ENCODE peak calls at places on chromosome 10, in seven cellular contexts. One of them, this sample, is unnamed.

GRCh38 chr10:66627156-66627555 is 298.7 kb upstream of the LRRTM3 start:
- DNase-seq in heart right ventricle: no peak
- DNase-seq in left ventricle myocardium inferior: no peak
- DNase-seq in transverse colon: no peak
- DNase-seq in neural progenitor cell: peak; percentile 45
- DNase-seq in prostate gland: no peak
- DNase-seq in tibial nerve: no peak
- DNase-seq in this sample: no peak

GRCh38 chr10:117444497-117445040 is 69.3 kb upstream of the PDZD8 start:
- DNase-seq in transverse colon: no peak
- DNase-seq in prostate gland: no peak
- DNase-seq in heart right ventricle: no peak
- DNase-seq in neural progenitor cell: no peak
- DNase-seq in left ventricle myocardium inferior: no peak
- DNase-seq in tibial nerve: no peak
- DNase-seq in this sample: no peak

GRCh38 chr10:75211007-75211735 is 575 bp downstream of the VDAC2 start:
- DNase-seq in tibial nerve: no peak
- DNase-seq in neural progenitor cell: no peak
- DNase-seq in left ventricle myocardium inferior: no peak
- DNase-seq in heart right ventricle: no peak
- DNase-seq in transverse colon: peak; percentile 64
- DNase-seq in prostate gland: no peak
- DNase-seq in this sample: no peak

GRCh38 chr10:61475449-61475873 is 22.3 kb upstream of the TMEM26 start:
- DNase-seq in heart right ventricle: no peak
- DNase-seq in prostate gland: no peak
- DNase-seq in tibial nerve: no peak
- DNase-seq in left ventricle myocardium inferior: no peak
- DNase-seq in neural progenitor cell: no peak
- DNase-seq in transverse colon: no peak
- DNase-seq in this sample: no peak

GRCh38 chr10:116825901-116826300 is 23.4 kb upstream of the ENO4 start:
- DNase-seq in heart right ventricle: no peak
- DNase-seq in neural progenitor cell: no peak
- DNase-seq in transverse colon: no peak
- DNase-seq in prostate gland: no peak
- DNase-seq in left ventricle myocardium inferior: no peak
- DNase-seq in tibial nerve: no peak
- DNase-seq in this sample: no peak

GRCh38 chr10:126041804-126042231 is 145.5 kb downstream of the FANK1 start:
- DNase-seq in neural progenitor cell: peak; percentile 81
- DNase-seq in heart right ventricle: peak; percentile 81
- DNase-seq in transverse colon: peak; percentile 71
- DNase-seq in prostate gland: peak; percentile 15
- DNase-seq in tibial nerve: peak; percentile 62
- DNase-seq in left ventricle myocardium inferior: peak; percentile 80
- DNase-seq in this sample: peak; percentile 36

GRCh38 chr10:109956454-109957091 is 33.3 kb upstream of the XPNPEP1 start:
- DNase-seq in tibial nerve: no peak
- DNase-seq in prostate gland: no peak
- DNase-seq in neural progenitor cell: peak; percentile 55
- DNase-seq in transverse colon: no peak
- DNase-seq in heart right ventricle: no peak
- DNase-seq in left ventricle myocardium inferior: no peak
- DNase-seq in this sample: no peak

GRCh38 chr10:80630324-80630723 is 92.6 kb downstream of the SH2D4B start:
- DNase-seq in transverse colon: no peak
- DNase-seq in prostate gland: no peak
- DNase-seq in tibial nerve: no peak
- DNase-seq in heart right ventricle: no peak
- DNase-seq in neural progenitor cell: no peak
- DNase-seq in left ventricle myocardium inferior: no peak
- DNase-seq in this sample: no peak

GRCh38 chr10:119625570-119626280 is 25.5 kb upstream of the BAG3 start:
- DNase-seq in neural progenitor cell: no peak
- DNase-seq in tibial nerve: no peak
- DNase-seq in transverse colon: no peak
- DNase-seq in left ventricle myocardium inferior: no peak
- DNase-seq in heart right ventricle: no peak
- DNase-seq in prostate gland: no peak
- DNase-seq in this sample: no peak

GRCh38 chr10:49497358-49497757 is 41.6 kb downstream of the ERCC6 start:
- DNase-seq in transverse colon: no peak
- DNase-seq in tibial nerve: no peak
- DNase-seq in prostate gland: no peak
- DNase-seq in neural progenitor cell: no peak
- DNase-seq in left ventricle myocardium inferior: no peak
- DNase-seq in heart right ventricle: no peak
- DNase-seq in this sample: no peak

GRCh38 chr10:110353244-110354119 is 48.8 kb upstream of the SMNDC1 start:
- DNase-seq in left ventricle myocardium inferior: no peak
- DNase-seq in transverse colon: peak; percentile 28
- DNase-seq in heart right ventricle: no peak
- DNase-seq in neural progenitor cell: peak; percentile 31
- DNase-seq in prostate gland: no peak
- DNase-seq in tibial nerve: no peak
- DNase-seq in this sample: no peak

GRCh38 chr10:123517376-123517775 is 148.8 kb upstream of the GPR26 start:
- DNase-seq in neural progenitor cell: no peak
- DNase-seq in tibial nerve: no peak
- DNase-seq in prostate gland: no peak
- DNase-seq in heart right ventricle: no peak
- DNase-seq in transverse colon: no peak
- DNase-seq in left ventricle myocardium inferior: no peak
- DNase-seq in this sample: no peak

GRCh38 chr10:27646194-27646593 is 99.4 kb downstream of the MKX start:
- DNase-seq in heart right ventricle: no peak
- DNase-seq in neural progenitor cell: no peak
- DNase-seq in tibial nerve: no peak
- DNase-seq in left ventricle myocardium inferior: no peak
- DNase-seq in transverse colon: no peak
- DNase-seq in prostate gland: no peak
- DNase-seq in this sample: no peak

GRCh38 chr10:67602268-67602950 is 93.6 kb downstream of the CTNNA3 start:
- DNase-seq in neural progenitor cell: no peak
- DNase-seq in transverse colon: no peak
- DNase-seq in heart right ventricle: no peak
- DNase-seq in tibial nerve: no peak
- DNase-seq in left ventricle myocardium inferior: no peak
- DNase-seq in prostate gland: no peak
- DNase-seq in this sample: no peak

GRCh38 chr10:116215651-116216050 is 57.4 kb downstream of the GFRA1 start:
- DNase-seq in tibial nerve: no peak
- DNase-seq in transverse colon: no peak
- DNase-seq in left ventricle myocardium inferior: no peak
- DNase-seq in neural progenitor cell: no peak
- DNase-seq in prostate gland: no peak
- DNase-seq in heart right ventricle: no peak
- DNase-seq in this sample: no peak

GRCh38 chr10:6348091-6348862 is 145.5 kb downstream of the PFKFB3 start:
- DNase-seq in heart right ventricle: peak; percentile 44
- DNase-seq in left ventricle myocardium inferior: peak; percentile 38
- DNase-seq in prostate gland: peak; percentile 22
- DNase-seq in neural progenitor cell: no peak
- DNase-seq in transverse colon: peak; percentile 56
- DNase-seq in tibial nerve: no peak
- DNase-seq in this sample: no peak

GRCh38 chr10:43322769-43323168 is 48.7 kb upstream of the FXYD4 start:
- DNase-seq in prostate gland: peak; percentile 86
- DNase-seq in neural progenitor cell: peak; percentile 99
- DNase-seq in left ventricle myocardium inferior: peak; percentile 86
- DNase-seq in transverse colon: peak; percentile 91
- DNase-seq in heart right ventricle: peak; percentile 89
- DNase-seq in tibial nerve: peak; percentile 66
- DNase-seq in this sample: peak; percentile 91
- H3K4me3 ChIP-seq in prostate gland: peak overlapping the region; percentile 13
- H3K4me3 ChIP-seq in neural progenitor cell: peak overlapping the region; percentile 39
- H3K4me3 ChIP-seq in left ventricle myocardium inferior: peak overlapping the region; percentile 52
- H3K4me3 ChIP-seq in transverse colon: peak overlapping the region; percentile 25
- H3K4me3 ChIP-seq in heart right ventricle: peak overlapping the region; percentile 26
- H3K4me3 ChIP-seq in tibial nerve: peak overlapping the region; percentile 50
- H3K4me3 ChIP-seq in this sample: no peak overlapping the region

DNA sequence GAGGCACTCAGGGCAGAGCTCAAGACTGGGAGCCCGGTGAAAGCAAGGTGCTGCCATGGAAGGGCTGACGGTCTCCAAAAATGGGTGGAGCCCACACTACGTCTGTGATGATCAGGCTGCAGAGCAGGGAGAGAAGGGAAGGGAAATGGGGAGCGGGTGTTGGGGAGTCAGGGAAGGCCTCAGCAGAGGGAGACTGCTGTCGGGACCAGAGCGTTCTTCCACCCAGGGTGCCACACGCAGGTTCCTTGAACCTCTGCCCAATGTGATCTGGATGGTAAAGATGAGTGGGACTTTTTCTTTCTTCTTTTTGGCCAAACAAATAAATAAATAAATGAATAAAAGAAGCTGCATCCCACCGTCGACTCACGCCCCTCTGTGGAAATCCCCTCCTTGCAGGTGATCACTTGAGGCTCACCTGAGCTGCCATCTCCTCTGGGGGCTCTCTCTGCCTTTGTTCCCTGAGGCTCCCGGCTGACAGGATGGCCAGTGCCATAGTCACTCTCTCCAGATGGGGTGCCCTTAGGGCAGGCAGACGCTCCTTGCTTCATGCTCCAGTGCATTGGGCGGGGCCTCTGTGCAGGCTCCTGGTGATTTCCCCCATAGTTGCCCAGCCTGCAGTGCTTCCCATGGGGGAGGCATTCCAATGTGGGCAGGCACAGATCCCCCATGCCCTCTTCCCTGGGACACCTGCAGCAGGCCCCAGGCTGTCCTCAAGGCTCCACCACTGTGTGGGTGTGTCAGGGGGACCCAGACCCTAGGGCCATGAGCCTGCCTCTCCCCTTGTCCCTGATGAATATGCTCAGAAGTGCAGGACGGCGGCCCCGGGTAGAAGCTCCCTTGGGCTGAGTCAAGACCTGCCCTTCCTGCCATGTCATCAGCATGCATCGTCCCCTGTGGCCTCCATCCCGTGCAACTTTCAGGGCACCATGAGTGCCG is 131.9 kb downstream of the PTPN20 start:
- DNase-seq in heart right ventricle: no peak
- DNase-seq in prostate gland: no peak
- DNase-seq in transverse colon: no peak
- DNase-seq in neural progenitor cell: no peak
- DNase-seq in left ventricle myocardium inferior: no peak
- DNase-seq in tibial nerve: no peak
- DNase-seq in this sample: no peak
- H3K27ac ChIP-seq in heart right ventricle: no peak overlapping the region
- H3K27ac ChIP-seq in prostate gland: no peak overlapping the region
- H3K27ac ChIP-seq in transverse colon: no peak overlapping the region
- H3K27ac ChIP-seq in neural progenitor cell: no peak overlapping the region
- H3K27ac ChIP-seq in left ventricle myocardium inferior: no peak overlapping the region
- H3K27ac ChIP-seq in tibial nerve: no peak overlapping the region
- H3K27ac ChIP-seq in this sample: no peak overlapping the region

GRCh38 chr10:70266701-70267100 is 17.1 kb downstream of the NPFFR1 start:
- DNase-seq in prostate gland: no peak
- DNase-seq in neural progenitor cell: no peak
- DNase-seq in heart right ventricle: no peak
- DNase-seq in transverse colon: no peak
- DNase-seq in tibial nerve: no peak
- DNase-seq in left ventricle myocardium inferior: no peak
- DNase-seq in this sample: no peak

GRCh38 chr10:70266056-70266455 is 17.7 kb downstream of the NPFFR1 start:
- DNase-seq in prostate gland: no peak
- DNase-seq in tibial nerve: no peak
- DNase-seq in left ventricle myocardium inferior: no peak
- DNase-seq in neural progenitor cell: no peak
- DNase-seq in heart right ventricle: no peak
- DNase-seq in transverse colon: no peak
- DNase-seq in this sample: no peak

GRCh38 chr10:70265032-70265689 is 18.6 kb downstream of the NPFFR1 start:
- DNase-seq in tibial nerve: no peak
- DNase-seq in left ventricle myocardium inferior: no peak
- DNase-seq in neural progenitor cell: peak; percentile 74
- DNase-seq in transverse colon: no peak
- DNase-seq in prostate gland: no peak
- DNase-seq in heart right ventricle: no peak
- DNase-seq in this sample: no peak

GRCh38 chr10:70268376-70268775 is 15.4 kb downstream of the NPFFR1 start:
- DNase-seq in left ventricle myocardium inferior: no peak
- DNase-seq in transverse colon: no peak
- DNase-seq in heart right ventricle: no peak
- DNase-seq in tibial nerve: no peak
- DNase-seq in neural progenitor cell: no peak
- DNase-seq in prostate gland: no peak
- DNase-seq in this sample: no peak

GRCh38 chr10:70267161-70267933 is 16.5 kb downstream of the NPFFR1 start:
- DNase-seq in transverse colon: peak; percentile 30
- DNase-seq in tibial nerve: no peak
- DNase-seq in left ventricle myocardium inferior: no peak
- DNase-seq in heart right ventricle: no peak
- DNase-seq in prostate gland: no peak
- DNase-seq in neural progenitor cell: peak; percentile 51
- DNase-seq in this sample: no peak
- TF ChIP-seq CTCF in transverse colon: no peak
- TF ChIP-seq CTCF in tibial nerve: no peak
- TF ChIP-seq CTCF in left ventricle myocardium inferior: peak; percentile 37
- TF ChIP-seq CTCF in heart right ventricle: no peak
- TF ChIP-seq CTCF in prostate gland: no peak
- TF ChIP-seq CTCF in neural progenitor cell: peak; percentile 60
- TF ChIP-seq CTCF in this sample: no peak

DNA sequence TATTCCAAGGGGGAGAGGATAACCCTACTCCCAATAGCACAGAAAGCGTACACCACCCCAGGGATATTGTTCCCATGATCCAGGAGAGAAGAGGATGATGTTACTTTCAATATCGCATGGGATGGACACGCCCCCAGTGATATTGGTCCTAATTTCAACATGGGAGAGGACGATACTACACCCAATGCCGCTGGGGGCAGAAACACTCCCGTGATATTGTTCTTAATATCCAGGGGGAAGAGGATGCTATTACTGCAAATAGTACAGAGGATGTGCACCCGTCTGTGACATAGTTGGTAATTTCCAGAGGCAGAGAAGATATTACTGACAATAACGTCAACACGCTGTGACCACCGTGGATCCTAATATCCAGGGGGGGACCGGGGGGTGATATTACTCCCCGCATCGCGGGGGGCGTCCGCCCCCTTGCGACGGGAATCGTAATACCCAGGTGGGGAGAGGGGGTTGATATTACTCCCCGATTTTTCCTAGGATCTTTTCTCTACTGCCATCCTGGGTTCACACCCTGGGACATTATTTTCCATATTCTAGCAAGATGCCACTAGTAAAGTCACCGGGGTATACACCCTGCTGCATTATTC is 16.6 kb downstream of the MEIG1 start:
- DNase-seq in left ventricle myocardium inferior: no peak
- DNase-seq in transverse colon: no peak
- DNase-seq in tibial nerve: no peak
- DNase-seq in prostate gland: no peak
- DNase-seq in heart right ventricle: no peak
- DNase-seq in neural progenitor cell: no peak
- DNase-seq in this sample: no peak
- H3K4me3 ChIP-seq in left ventricle myocardium inferior: no peak overlapping the region
- H3K4me3 ChIP-seq in transverse colon: no peak overlapping the region
- H3K4me3 ChIP-seq in tibial nerve: no peak overlapping the region
- H3K4me3 ChIP-seq in prostate gland: no peak overlapping the region
- H3K4me3 ChIP-seq in heart right ventricle: no peak overlapping the region
- H3K4me3 ChIP-seq in neural progenitor cell: no peak overlapping the region
- H3K4me3 ChIP-seq in this sample: no peak overlapping the region

GRCh38 chr10:102674566-102674965 is 30.3 kb downstream of the TRIM8 start:
- DNase-seq in heart right ventricle: no peak
- DNase-seq in prostate gland: no peak
- DNase-seq in left ventricle myocardium inferior: no peak
- DNase-seq in tibial nerve: no peak
- DNase-seq in neural progenitor cell: peak; percentile 55
- DNase-seq in transverse colon: no peak
- DNase-seq in this sample: no peak
- H3K27ac ChIP-seq in heart right ventricle: peak overlapping the region; percentile 93
- H3K27ac ChIP-seq in prostate gland: peak overlapping the region; percentile 52
- H3K27ac ChIP-seq in left ventricle myocardium inferior: peak overlapping the region; percentile 93
- H3K27ac ChIP-seq in tibial nerve: peak overlapping the region; percentile 74
- H3K27ac ChIP-seq in neural progenitor cell: peak overlapping the region; percentile 65
- H3K27ac ChIP-seq in transverse colon: peak overlapping the region; percentile 63
- H3K27ac ChIP-seq in this sample: no peak overlapping the region

This sample was measured in ovary.